ENCODE peak calls at places on chromosomes 13 and 19, in seven cellular contexts. E is heart right ventricle, X is lower lobe of right lung, J is adrenal gland, A is HCT116, P is mesendoderm, I is tibial artery. R is an unnamed sample. For H3K27me3 and H3K4me1, the result is how much of the 10 kb centered on the place peaks cover.

GRCh38 chr13:79966502-79966901 is 374.4 kb downstream of the SPRY2 start:
- DNase-seq in P (peak), I (no peak), X (no peak), J (no peak), A (no peak), E (no peak), R (no peak)

GRCh38 chr13:80070024-80070703 is 270.8 kb downstream of the SPRY2 start:
- DNase-seq in X (no peak), I (no peak), E (no peak), J (no peak), P (peak), A (no peak), R (no peak)

GRCh38 chr19:36110487-36111199 is at the start of gene OVOL3:
- DNase-seq in A (no peak), J (no peak), P (peak), I (no peak), X (no peak), E (no peak), R (no peak)

GRCh38 chr19:29811125-29812079 is at the start of gene CCNE1:
- DNase-seq in A (peak), X (peak), E (peak), J (peak), P (peak), I (peak), R (peak)

GRCh38 chr13:65638572-65639168 is 1591.5 kb downstream of the PCDH9 start:
- DNase-seq in A (peak), X (no peak), J (peak), I (no peak), E (no peak), P (peak), R (no peak)

GRCh38 chr19:49896863-49897621 is at the start of gene IL4I1:
- DNase-seq in A (no peak), I (peak), X (no peak), P (no peak), J (peak), E (no peak), R (no peak)

GRCh38 chr19:54160948-54161347 is 1.4 kb upstream of the LENG1 start:
- DNase-seq in A (no peak), X (no peak), I (no peak), E (no peak), J (no peak), P (no peak), R (no peak)

GRCh38 chr19:4284176-4284958 is 5.3 kb downstream of the SHD start:
- DNase-seq in P (peak), E (no peak), I (no peak), A (peak), X (no peak), J (no peak), R (no peak)

GRCh38 chr19:49436381-49437017 is 4.8 kb downstream of the SLC17A7 start:
- DNase-seq in A (no peak), J (no peak), I (no peak), E (no peak), P (peak), X (no peak), R (no peak)

GRCh38 chr13:34474469-34474868 is 467.6 kb upstream of the NBEA start:
- DNase-seq in X (no peak), A (no peak), I (no peak), J (no peak), E (no peak), P (no peak), R (no peak)

GRCh38 chr19:54160182-54160811 is 776 bp upstream of the LENG1 start:
- DNase-seq in X (no peak), P (peak), E (no peak), I (no peak), A (no peak), J (no peak), R (no peak)

GRCh38 chr19:36030264-36031148 is 2.2 kb downstream of the CLIP3 start:
- DNase-seq in E (no peak), J (no peak), X (no peak), A (no peak), P (peak), I (no peak), R (no peak)

GRCh38 chr13:44575741-44576395 is at the start of gene TSC22D1:
- DNase-seq in P (peak), E (peak), I (peak), J (peak), X (peak), A (no peak), R (peak)

GRCh38 chr13:57631607-57632275 is at the start of gene PCDH17:
- DNase-seq in P (peak), A (no peak), E (peak), J (peak), I (peak), X (no peak), R (peak)

GRCh38 chr13:77827350-77827749 is 91.3 kb downstream of the EDNRB start:
- DNase-seq in I (peak), J (peak), P (no peak), E (no peak), X (no peak), A (no peak), R (no peak)

GRCh38 chr13:113965383-113965874 is 8.4 kb downstream of the C13orf46 start:
- DNase-seq in I (no peak), A (no peak), X (no peak), P (no peak), E (no peak), J (no peak), R (no peak)

GRCh38 chr19:1112254-1113208 is 8.7 kb downstream of the GPX4 start:
- DNase-seq in A (no peak), X (peak), I (no peak), J (peak), E (peak), P (peak), R (no peak)

GRCh38 chr19:31092189-31092753 is 257.0 kb downstream of the TSHZ3 start:
- DNase-seq in I (peak), X (no peak), A (no peak), P (no peak), E (no peak), J (peak), R (no peak)

GRCh38 chr13:79405501-79405830 is 589 bp downstream of the RBM26 start:
- DNase-seq in P (peak), J (no peak), I (no peak), X (no peak), A (no peak), E (no peak), R (no peak)

GRCh38 chr13:91142572-91142971 is 204.9 kb upstream of the MIR17HG start:
- DNase-seq in E (no peak), I (no peak), A (no peak), X (no peak), P (no peak), J (no peak), R (no peak)
- H3K27me3 ChIP-seq in E (under half), I (under half), A (under half), X (under half), P (under half), J (under half), R (under half)

DNA sequence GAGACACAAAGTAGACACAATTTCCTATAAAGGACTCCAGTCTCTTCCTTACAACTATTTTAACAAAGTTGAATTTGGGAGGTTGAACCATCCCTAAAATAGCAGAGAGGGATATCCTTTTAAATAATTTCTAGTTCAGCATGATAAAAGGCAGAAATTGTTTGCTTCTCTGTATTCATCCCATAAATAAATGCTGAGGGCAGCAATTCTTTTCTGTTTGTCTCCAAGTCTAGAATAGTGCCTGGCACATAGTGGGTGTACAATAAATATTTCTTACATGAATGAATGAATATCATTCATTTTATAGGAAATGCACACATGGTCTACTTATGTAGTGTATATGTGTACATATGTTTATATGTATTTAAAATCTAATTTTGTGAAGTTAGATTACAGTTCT is 12.3 kb downstream of the COL4A1 start:
- DNase-seq in J (no peak), E (no peak), P (no peak), A (no peak), I (no peak), X (no peak), R (no peak)
- H3K4me1 ChIP-seq in J (under half), E (half or more), P (under half), A (under half), I (under half), X (under half), R (under half)

GRCh38 chr13:53250272-53250875 is 221.8 kb downstream of the OLFM4 start:
- DNase-seq in E (no peak), I (no peak), X (no peak), P (peak), J (peak), A (peak), R (no peak)
- H3K4me3 ChIP-seq in E (no peak), I (no peak), X (no peak), P (no peak), J (no peak), A (no peak), R (no peak)

GRCh38 chr19:45599286-45599685 is 2.7 kb downstream of the GPR4 start:
- DNase-seq in A (no peak), P (no peak), E (no peak), J (no peak), X (no peak), I (no peak), R (no peak)
- H3K27me3 ChIP-seq in A (under half), P (under half), E (under half), J (under half), X (half or more), I (under half), R (under half)

GRCh38 chr13:61029064-61029463 is 386.6 kb downstream of the PCDH20 start:
- DNase-seq in A (no peak), E (no peak), I (no peak), P (peak), J (no peak), X (no peak), R (no peak)

DNA sequence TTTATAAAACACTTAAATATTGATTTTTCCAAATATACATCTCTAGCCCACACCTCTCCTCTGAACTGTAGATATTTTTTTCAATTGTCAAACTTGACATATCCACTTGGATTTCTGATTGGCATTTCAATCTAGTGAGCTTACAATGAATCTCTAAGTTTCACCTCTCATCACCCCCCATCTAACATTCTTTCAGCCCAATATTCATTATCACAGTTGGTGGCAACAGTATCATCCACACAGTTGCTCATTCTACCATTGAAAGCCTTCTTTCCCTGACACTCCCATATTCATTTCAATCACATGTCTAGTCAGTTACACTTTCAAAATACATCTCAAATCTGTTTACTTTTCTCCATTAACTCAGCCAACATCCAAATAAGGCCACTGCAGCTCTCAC is 385.2 kb downstream of the PCDH20 start:
- DNase-seq in A (no peak), I (no peak), J (no peak), X (no peak), E (no peak), P (no peak), R (no peak)
- H3K4me1 ChIP-seq in A (under half), I (under half), J (under half), X (under half), E (under half), P (under half), R (under half)

GRCh38 chr19:50962245-50962644 is 7.1 kb downstream of the KLK6 start:
- DNase-seq in A (no peak), I (no peak), X (no peak), P (no peak), E (no peak), J (no peak), R (no peak)
- H3K4me3 ChIP-seq in A (no peak), I (no peak), X (no peak), P (no peak), E (no peak), J (no peak), R (no peak)

DNA sequence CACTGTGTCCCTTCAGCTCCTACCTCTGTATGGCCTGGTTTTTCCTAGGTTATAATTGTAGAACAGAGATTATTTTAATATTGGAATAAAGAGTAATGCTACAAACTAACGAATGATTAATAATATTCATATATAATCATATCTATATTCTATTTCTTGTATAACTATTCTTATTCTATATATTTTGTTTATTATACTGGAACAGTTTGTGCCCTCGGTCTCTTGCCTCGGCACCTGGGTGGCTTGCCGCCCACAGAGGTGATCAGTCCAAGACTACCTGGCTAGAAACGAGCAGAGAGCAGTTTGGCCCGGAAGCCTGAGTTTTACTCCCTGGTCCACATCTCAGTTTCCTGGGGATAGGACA is 3.9 kb upstream of the SLC27A1 start:
- DNase-seq in P (no peak), J (no peak), I (no peak), X (no peak), A (no peak), E (no peak), R (no peak)
- H3K27me3 ChIP-seq in P (under half), J (under half), I (under half), X (under half), A (under half), E (under half), R (under half)

R was measured in aorta.